ENCODE peak calls at places on chromosome 6, in eight cellular contexts. One of them, this sample, is unnamed.

GRCh38 chr6:25951296-25952032 is 11.1 kb upstream of the TRIM38 start:
- DNase-seq in transverse colon: no peak
- DNase-seq in esophagus muscularis mucosa: peak; percentile 17
- DNase-seq in sigmoid colon: no peak
- DNase-seq in HL-60: no peak
- DNase-seq in spleen: no peak
- DNase-seq in suprapubic skin: no peak
- DNase-seq in K562: no peak
- DNase-seq in this sample: no peak

GRCh38 chr6:36423101-36423824 is 19.4 kb downstream of the PXT1 start:
- DNase-seq in sigmoid colon: peak; percentile 99
- DNase-seq in suprapubic skin: peak; percentile 99
- DNase-seq in esophagus muscularis mucosa: peak; percentile 100
- DNase-seq in spleen: peak; percentile 99
- DNase-seq in transverse colon: peak; percentile 99
- DNase-seq in K562: peak; percentile 100
- DNase-seq in HL-60: peak; percentile 99
- DNase-seq in this sample: peak; percentile 93

GRCh38 chr6:34341481-34341971 is 50.9 kb downstream of the NUDT3 start:
- DNase-seq in transverse colon: no peak
- DNase-seq in HL-60: no peak
- DNase-seq in suprapubic skin: no peak
- DNase-seq in sigmoid colon: peak; percentile 79
- DNase-seq in spleen: no peak
- DNase-seq in esophagus muscularis mucosa: no peak
- DNase-seq in K562: no peak
- DNase-seq in this sample: no peak

GRCh38 chr6:100078509-100078908 is 84.5 kb upstream of the MCHR2 start:
- DNase-seq in HL-60: no peak
- DNase-seq in esophagus muscularis mucosa: no peak
- DNase-seq in K562: no peak
- DNase-seq in suprapubic skin: no peak
- DNase-seq in spleen: no peak
- DNase-seq in sigmoid colon: no peak
- DNase-seq in transverse colon: no peak
- DNase-seq in this sample: no peak

GRCh38 chr6:32081168-32081624 is 27.9 kb downstream of the TNXB start:
- DNase-seq in K562: peak; percentile 74
- DNase-seq in suprapubic skin: peak; percentile 89
- DNase-seq in esophagus muscularis mucosa: no peak
- DNase-seq in spleen: no peak
- DNase-seq in transverse colon: peak; percentile 41
- DNase-seq in sigmoid colon: peak; percentile 93
- DNase-seq in HL-60: peak; percentile 35
- DNase-seq in this sample: no peak

GRCh38 chr6:72031471-72031870 is 145.1 kb downstream of the RIMS1 start:
- DNase-seq in spleen: no peak
- DNase-seq in esophagus muscularis mucosa: no peak
- DNase-seq in suprapubic skin: no peak
- DNase-seq in K562: no peak
- DNase-seq in HL-60: no peak
- DNase-seq in transverse colon: no peak
- DNase-seq in sigmoid colon: no peak
- DNase-seq in this sample: no peak

GRCh38 chr6:38906582-38906981 is 142.0 kb upstream of the GLP1R start:
- DNase-seq in suprapubic skin: no peak
- DNase-seq in spleen: no peak
- DNase-seq in esophagus muscularis mucosa: no peak
- DNase-seq in HL-60: no peak
- DNase-seq in transverse colon: no peak
- DNase-seq in K562: no peak
- DNase-seq in sigmoid colon: no peak
- DNase-seq in this sample: no peak

GRCh38 chr6:11974089-11974488 is 38.0 kb upstream of the HIVEP1 start:
- DNase-seq in transverse colon: no peak
- DNase-seq in esophagus muscularis mucosa: no peak
- DNase-seq in suprapubic skin: no peak
- DNase-seq in sigmoid colon: no peak
- DNase-seq in spleen: no peak
- DNase-seq in K562: no peak
- DNase-seq in HL-60: no peak
- DNase-seq in this sample: no peak

GRCh38 chr6:102204336-102204735 is 810.8 kb downstream of the GRIK2 start:
- DNase-seq in sigmoid colon: no peak
- DNase-seq in esophagus muscularis mucosa: no peak
- DNase-seq in spleen: no peak
- DNase-seq in K562: no peak
- DNase-seq in suprapubic skin: no peak
- DNase-seq in transverse colon: no peak
- DNase-seq in HL-60: no peak
- DNase-seq in this sample: no peak

GRCh38 chr6:82555801-82556200 is 192.2 kb downstream of the TPBG start:
- DNase-seq in K562: no peak
- DNase-seq in spleen: no peak
- DNase-seq in suprapubic skin: no peak
- DNase-seq in esophagus muscularis mucosa: no peak
- DNase-seq in transverse colon: no peak
- DNase-seq in HL-60: no peak
- DNase-seq in sigmoid colon: no peak
- DNase-seq in this sample: no peak

GRCh38 chr6:41092421-41093140 is 19.8 kb downstream of the NFYA start:
- DNase-seq in spleen: no peak
- DNase-seq in sigmoid colon: no peak
- DNase-seq in suprapubic skin: no peak
- DNase-seq in HL-60: no peak
- DNase-seq in transverse colon: no peak
- DNase-seq in K562: peak; percentile 27
- DNase-seq in esophagus muscularis mucosa: no peak
- DNase-seq in this sample: no peak

GRCh38 chr6:161444966-161445799 is 171.3 kb upstream of the AGPAT4 start:
- DNase-seq in sigmoid colon: no peak
- DNase-seq in spleen: no peak
- DNase-seq in esophagus muscularis mucosa: no peak
- DNase-seq in transverse colon: no peak
- DNase-seq in HL-60: no peak
- DNase-seq in suprapubic skin: no peak
- DNase-seq in K562: no peak
- DNase-seq in this sample: no peak

GRCh38 chr6:139029470-139030210 is 1.1 kb downstream of the ABRACL start:
- DNase-seq in suprapubic skin: peak; percentile 74
- DNase-seq in spleen: no peak
- DNase-seq in esophagus muscularis mucosa: no peak
- DNase-seq in sigmoid colon: peak; percentile 83
- DNase-seq in K562: peak; percentile 45
- DNase-seq in transverse colon: peak; percentile 76
- DNase-seq in HL-60: peak; percentile 74
- DNase-seq in this sample: no peak

GRCh38 chr6:118735320-118735719 is 83.9 kb upstream of the CEP85L start:
- DNase-seq in HL-60: no peak
- DNase-seq in sigmoid colon: no peak
- DNase-seq in transverse colon: no peak
- DNase-seq in spleen: no peak
- DNase-seq in suprapubic skin: no peak
- DNase-seq in K562: peak; percentile 62
- DNase-seq in esophagus muscularis mucosa: no peak
- DNase-seq in this sample: no peak

GRCh38 chr6:12504325-12504966 is 212.1 kb upstream of the PHACTR1 start:
- DNase-seq in transverse colon: peak; percentile 29
- DNase-seq in sigmoid colon: no peak
- DNase-seq in K562: peak; percentile 45
- DNase-seq in esophagus muscularis mucosa: no peak
- DNase-seq in spleen: no peak
- DNase-seq in suprapubic skin: no peak
- DNase-seq in HL-60: peak; percentile 10
- DNase-seq in this sample: no peak

GRCh38 chr6:133350928-133351327 is 109.8 kb downstream of the EYA4 start:
- DNase-seq in HL-60: no peak
- DNase-seq in spleen: no peak
- DNase-seq in K562: no peak
- DNase-seq in esophagus muscularis mucosa: no peak
- DNase-seq in transverse colon: no peak
- DNase-seq in sigmoid colon: no peak
- DNase-seq in suprapubic skin: no peak
- DNase-seq in this sample: no peak

GRCh38 chr6:40806479-40806878 is 219.3 kb upstream of the LRFN2 start:
- DNase-seq in esophagus muscularis mucosa: no peak
- DNase-seq in suprapubic skin: no peak
- DNase-seq in K562: no peak
- DNase-seq in sigmoid colon: no peak
- DNase-seq in spleen: no peak
- DNase-seq in HL-60: no peak
- DNase-seq in transverse colon: no peak
- DNase-seq in this sample: no peak

GRCh38 chr6:132236281-132236680 is 165.0 kb downstream of the MOXD1 start:
- DNase-seq in transverse colon: no peak
- DNase-seq in K562: no peak
- DNase-seq in esophagus muscularis mucosa: no peak
- DNase-seq in HL-60: no peak
- DNase-seq in suprapubic skin: no peak
- DNase-seq in sigmoid colon: no peak
- DNase-seq in spleen: no peak
- DNase-seq in this sample: no peak

GRCh38 chr6:142399739-142400138 is 97.9 kb downstream of the ADGRG6 start:
- DNase-seq in esophagus muscularis mucosa: no peak
- DNase-seq in HL-60: no peak
- DNase-seq in spleen: no peak
- DNase-seq in transverse colon: no peak
- DNase-seq in suprapubic skin: no peak
- DNase-seq in sigmoid colon: no peak
- DNase-seq in K562: no peak
- DNase-seq in this sample: no peak

GRCh38 chr6:3264356-3264755 is 5.6 kb downstream of the PSMG4 start:
- DNase-seq in K562: no peak
- DNase-seq in suprapubic skin: no peak
- DNase-seq in esophagus muscularis mucosa: no peak
- DNase-seq in spleen: peak; percentile 41
- DNase-seq in transverse colon: no peak
- DNase-seq in sigmoid colon: no peak
- DNase-seq in HL-60: no peak
- DNase-seq in this sample: no peak
- TF ChIP-seq POLR2AphosphoS5 in K562: no peak
- TF ChIP-seq POLR2AphosphoS5 in suprapubic skin: no peak
- TF ChIP-seq POLR2AphosphoS5 in esophagus muscularis mucosa: no peak
- TF ChIP-seq POLR2AphosphoS5 in spleen: no peak
- TF ChIP-seq POLR2AphosphoS5 in transverse colon: no peak
- TF ChIP-seq POLR2AphosphoS5 in sigmoid colon: no peak
- TF ChIP-seq POLR2AphosphoS5 in HL-60: no peak
- TF ChIP-seq POLR2AphosphoS5 in this sample: no peak

GRCh38 chr6:87155272-87155919 is at the start of gene ZNF292:
- DNase-seq in K562: peak; percentile 87
- DNase-seq in suprapubic skin: peak; percentile 98
- DNase-seq in sigmoid colon: peak; percentile 98
- DNase-seq in spleen: peak; percentile 100
- DNase-seq in HL-60: peak; percentile 99
- DNase-seq in transverse colon: peak; percentile 98
- DNase-seq in esophagus muscularis mucosa: peak; percentile 99
- DNase-seq in this sample: peak; percentile 78
- TF ChIP-seq POLR2AphosphoS5 in K562: peak; percentile 47
- TF ChIP-seq POLR2AphosphoS5 in suprapubic skin: peak; percentile 87
- TF ChIP-seq POLR2AphosphoS5 in sigmoid colon: peak; percentile 83
- TF ChIP-seq POLR2AphosphoS5 in spleen: peak; percentile 95
- TF ChIP-seq POLR2AphosphoS5 in HL-60: peak; percentile 65
- TF ChIP-seq POLR2AphosphoS5 in transverse colon: peak; percentile 93
- TF ChIP-seq POLR2AphosphoS5 in esophagus muscularis mucosa: peak; percentile 89
- TF ChIP-seq POLR2AphosphoS5 in this sample: peak; percentile 61

GRCh38 chr6:131134220-131134831 is 941 bp upstream of the AKAP7 start:
- DNase-seq in HL-60: no peak
- DNase-seq in suprapubic skin: no peak
- DNase-seq in spleen: no peak
- DNase-seq in transverse colon: no peak
- DNase-seq in K562: no peak
- DNase-seq in sigmoid colon: no peak
- DNase-seq in esophagus muscularis mucosa: no peak
- DNase-seq in this sample: no peak
- TF ChIP-seq POLR2AphosphoS5 in HL-60: no peak
- TF ChIP-seq POLR2AphosphoS5 in suprapubic skin: no peak
- TF ChIP-seq POLR2AphosphoS5 in spleen: no peak
- TF ChIP-seq POLR2AphosphoS5 in transverse colon: no peak
- TF ChIP-seq POLR2AphosphoS5 in K562: no peak
- TF ChIP-seq POLR2AphosphoS5 in sigmoid colon: no peak
- TF ChIP-seq POLR2AphosphoS5 in esophagus muscularis mucosa: no peak
- TF ChIP-seq POLR2AphosphoS5 in this sample: no peak

GRCh38 chr6:37793067-37793466 is 26.5 kb upstream of the ZFAND3 start:
- DNase-seq in HL-60: no peak
- DNase-seq in esophagus muscularis mucosa: no peak
- DNase-seq in spleen: no peak
- DNase-seq in sigmoid colon: no peak
- DNase-seq in suprapubic skin: no peak
- DNase-seq in K562: no peak
- DNase-seq in transverse colon: no peak
- DNase-seq in this sample: no peak

GRCh38 chr6:37794825-37795224 is 24.7 kb upstream of the ZFAND3 start:
- DNase-seq in K562: no peak
- DNase-seq in HL-60: no peak
- DNase-seq in sigmoid colon: no peak
- DNase-seq in suprapubic skin: no peak
- DNase-seq in esophagus muscularis mucosa: no peak
- DNase-seq in transverse colon: no peak
- DNase-seq in spleen: no peak
- DNase-seq in this sample: no peak

GRCh38 chr6:37792457-37793039 is 27.0 kb upstream of the ZFAND3 start:
- DNase-seq in sigmoid colon: no peak
- DNase-seq in HL-60: no peak
- DNase-seq in spleen: no peak
- DNase-seq in suprapubic skin: no peak
- DNase-seq in esophagus muscularis mucosa: no peak
- DNase-seq in transverse colon: no peak
- DNase-seq in K562: no peak
- DNase-seq in this sample: no peak

GRCh38 chr6:37788259-37788658 is 31.3 kb upstream of the ZFAND3 start:
- DNase-seq in HL-60: no peak
- DNase-seq in K562: no peak
- DNase-seq in sigmoid colon: no peak
- DNase-seq in spleen: no peak
- DNase-seq in transverse colon: no peak
- DNase-seq in suprapubic skin: no peak
- DNase-seq in esophagus muscularis mucosa: no peak
- DNase-seq in this sample: no peak

DNA sequence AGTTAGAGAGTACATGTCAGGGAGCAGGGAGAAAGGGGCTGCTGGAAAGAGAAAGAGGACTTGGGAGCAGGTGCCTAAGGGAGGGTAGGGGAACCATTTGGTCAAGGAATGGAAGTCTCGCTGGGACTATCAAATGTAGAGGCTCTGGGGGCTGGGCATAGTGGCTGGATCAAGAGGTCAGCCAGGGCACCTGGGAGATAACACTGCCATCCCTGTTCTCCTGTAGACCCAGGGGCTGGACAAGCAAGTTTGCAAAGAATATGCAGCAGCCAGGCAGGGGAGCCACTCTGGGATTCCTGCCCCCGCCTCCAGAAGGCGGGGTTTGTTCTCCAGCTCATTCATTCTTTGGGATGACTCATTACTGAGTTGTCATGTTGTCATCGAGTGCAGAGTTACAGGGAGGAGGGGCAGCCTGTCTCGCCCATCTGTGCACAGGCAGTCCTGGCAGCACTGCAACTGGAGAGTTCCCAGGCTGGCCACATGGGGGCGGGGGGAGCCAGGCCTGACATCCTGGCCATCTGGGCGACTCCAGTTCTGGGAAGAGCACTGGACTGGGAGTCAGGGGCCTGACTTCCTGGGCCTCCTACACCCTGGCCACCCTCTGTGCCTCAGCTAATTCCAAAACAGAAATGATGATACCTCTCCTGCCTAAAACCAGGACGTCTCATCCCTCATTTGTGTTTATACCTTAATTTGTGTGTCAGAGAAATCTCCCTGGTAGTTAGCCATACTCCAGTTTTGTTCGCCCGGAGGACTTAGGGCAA is 28.2 kb upstream of the ZFAND3 start:
- DNase-seq in transverse colon: peak; percentile 91
- DNase-seq in K562: peak; percentile 98
- DNase-seq in suprapubic skin: peak; percentile 93
- DNase-seq in sigmoid colon: peak; percentile 96
- DNase-seq in esophagus muscularis mucosa: peak; percentile 94
- DNase-seq in HL-60: peak; percentile 90
- DNase-seq in spleen: peak; percentile 93
- DNase-seq in this sample: peak; percentile 71
- TF ChIP-seq POLR2AphosphoS5 in transverse colon: peak; percentile 80
- TF ChIP-seq POLR2AphosphoS5 in K562: no peak
- TF ChIP-seq POLR2AphosphoS5 in suprapubic skin: peak; percentile 68
- TF ChIP-seq POLR2AphosphoS5 in sigmoid colon: no peak
- TF ChIP-seq POLR2AphosphoS5 in esophagus muscularis mucosa: peak; percentile 77
- TF ChIP-seq POLR2AphosphoS5 in HL-60: no peak
- TF ChIP-seq POLR2AphosphoS5 in spleen: peak; percentile 76
- TF ChIP-seq POLR2AphosphoS5 in this sample: no peak

This sample was measured in GM12891.